ENCODE peak calls at places on chromosomes 13 and 19, in five cellular contexts. E is mucosa of descending colon, X is cardiac muscle cell, T is fibroblast of lung, Y is heart left ventricle. F is an unnamed sample.

GRCh38 chr13:21683034-21683733 is 12.3 kb downstream of the FGF9 start:
- DNase-seq in E (no peak), Y (no peak), T (peak; percentile 54), X (no peak), F (no peak)

GRCh38 chr19:45640849-45641273 is 1.7 kb upstream of the EML2 start:
- DNase-seq in Y (no peak), X (no peak), E (peak; percentile 70), T (no peak), F (peak; percentile 38)

GRCh38 chr19:13974073-13974472 is 21.8 kb downstream of the DCAF15 start:
- DNase-seq in T (no peak), Y (no peak), E (no peak), X (no peak), F (no peak)

GRCh38 chr19:15129856-15130580 is 22.8 kb downstream of the SYDE1 start:
- DNase-seq in E (no peak), Y (no peak), T (no peak), X (no peak), F (no peak)

GRCh38 chr13:25874064-25874737 is 177.6 kb downstream of the SHISA2 start:
- DNase-seq in Y (no peak), T (no peak), E (no peak), X (no peak), F (no peak)

GRCh38 chr19:36528194-36528920 is at the start of gene ZNF260:
- DNase-seq in X (peak; percentile 99), Y (peak; percentile 97), E (peak; percentile 95), T (peak; percentile 99), F (peak; percentile 94)

GRCh38 chr19:9139609-9140158 is 513 bp upstream of the ZNF317 start:
- DNase-seq in E (no peak), Y (no peak), T (peak; percentile 1), X (no peak), F (no peak)

GRCh38 chr13:64074989-64075474 is 2659.4 kb upstream of the PCDH20 start:
- DNase-seq in Y (no peak), X (no peak), E (no peak), T (no peak), F (no peak)

GRCh38 chr19:31408460-31409124 is 59.4 kb upstream of the TSHZ3 start:
- DNase-seq in X (peak; percentile 98), E (no peak), T (peak; percentile 85), Y (peak; percentile 32), F (no peak)

GRCh38 chr19:7288977-7289376 is 5.2 kb downstream of the INSR start:
- DNase-seq in T (no peak), X (no peak), Y (no peak), E (no peak), F (no peak)

GRCh38 chr19:8915997-8916396 is 83.8 kb downstream of the MBD3L1 start:
- DNase-seq in T (no peak), Y (no peak), E (no peak), X (no peak), F (no peak)

GRCh38 chr13:57314897-57315520 is 148.0 kb downstream of the PRR20E start:
- DNase-seq in Y (no peak), E (no peak), T (no peak), X (no peak), F (no peak)

GRCh38 chr13:84661718-84662117 is 779.4 kb upstream of the SLITRK1 start:
- DNase-seq in Y (no peak), T (no peak), E (no peak), X (no peak), F (no peak)

GRCh38 chr13:33078268-33078667 is 62.0 kb downstream of the KL start:
- DNase-seq in T (no peak), E (no peak), X (no peak), Y (no peak), F (no peak)

GRCh38 chr13:111429064-111429558 is 108.7 kb downstream of the TEX29 start:
- DNase-seq in T (peak; percentile 27), X (peak; percentile 17), Y (no peak), E (no peak), F (peak; percentile 47)

GRCh38 chr13:28528848-28529247 is 33.9 kb upstream of the FLT1 start:
- DNase-seq in X (no peak), T (no peak), E (no peak), Y (no peak), F (no peak)

GRCh38 chr13:73937420-73937819 is 196.8 kb downstream of the KLF12 start:
- DNase-seq in X (no peak), Y (no peak), E (no peak), T (no peak), F (no peak)

GRCh38 chr13:22432690-22433089 is 748.1 kb upstream of the SGCG start:
- DNase-seq in T (no peak), X (no peak), Y (no peak), E (no peak), F (no peak)

GRCh38 chr19:53977991-53978731 is 13.3 kb upstream of the CACNG6 start:
- DNase-seq in E (no peak), Y (peak; percentile 73), X (peak; percentile 99), T (peak; percentile 69), F (no peak)

GRCh38 chr19:5436101-5436947 is 18.9 kb upstream of the ZNRF4 start:
- DNase-seq in Y (no peak), T (no peak), E (no peak), X (peak; percentile 78), F (no peak)

GRCh38 chr19:48415395-48415794 is 21.9 kb downstream of the GRIN2D start:
- DNase-seq in E (peak; percentile 90), T (peak; percentile 51), X (peak; percentile 57), Y (peak; percentile 68), F (peak; percentile 80)

GRCh38 chr19:53388168-53388567 is 6.8 kb upstream of the ZNF765 start:
- DNase-seq in X (no peak), T (peak; percentile 8), Y (no peak), E (no peak), F (no peak)

GRCh38 chr13:44874886-44875630 is 114.2 kb downstream of the NUFIP1 start:
- DNase-seq in Y (no peak), X (no peak), E (no peak), T (no peak), F (no peak)

GRCh38 chr19:55247621-55248099 is 11.2 kb downstream of the PPP6R1 start:
- DNase-seq in T (no peak), Y (peak; percentile 58), X (peak; percentile 79), E (peak; percentile 77), F (no peak)

GRCh38 chr19:12623361-12624031 is 12.8 kb downstream of the ZNF791 start:
- DNase-seq in T (no peak), E (no peak), Y (no peak), X (no peak), F (no peak)

GRCh38 chr13:80168089-80168850 is 172.7 kb downstream of the SPRY2 start:
- DNase-seq in Y (peak; percentile 9), T (peak; percentile 30), X (peak; percentile 30), E (no peak), F (no peak)

GRCh38 chr19:35153701-35154534 is 617 bp upstream of the FXYD5 start:
- DNase-seq in E (peak; percentile 71), Y (peak; percentile 37), T (no peak), X (peak; percentile 48), F (peak; percentile 81)

GRCh38 chr13:28658539-28658795 is 463 bp upstream of the POMP start:
- DNase-seq in Y (no peak), T (no peak), E (no peak), X (peak; percentile 24), F (no peak)

GRCh38 chr13:50123862-50124535 is 108.8 kb downstream of the KCNRG start:
- DNase-seq in E (peak; percentile 84), Y (peak; percentile 84), X (peak; percentile 76), T (peak; percentile 78), F (peak; percentile 93)

GRCh38 chr13:81540777-81541176 is 1199.9 kb upstream of the SPRY2 start:
- DNase-seq in E (no peak), T (peak; percentile 4), X (peak; percentile 1), Y (no peak), F (no peak)

GRCh38 chr19:30434797-30435594 is 62.8 kb downstream of the ZNF536 start:
- DNase-seq in X (no peak), Y (no peak), T (no peak), E (no peak), F (no peak)

GRCh38 chr13:112968910-112969691 is at the start of gene MCF2L:
- DNase-seq in X (peak; percentile 65), E (peak; percentile 74), T (peak; percentile 42), Y (peak; percentile 45), F (peak; percentile 47)
- TF ChIP-seq CTCF in X (peak; percentile 19), E (no peak), T (no peak), Y (peak; percentile 25), F (peak; percentile 3)

DNA sequence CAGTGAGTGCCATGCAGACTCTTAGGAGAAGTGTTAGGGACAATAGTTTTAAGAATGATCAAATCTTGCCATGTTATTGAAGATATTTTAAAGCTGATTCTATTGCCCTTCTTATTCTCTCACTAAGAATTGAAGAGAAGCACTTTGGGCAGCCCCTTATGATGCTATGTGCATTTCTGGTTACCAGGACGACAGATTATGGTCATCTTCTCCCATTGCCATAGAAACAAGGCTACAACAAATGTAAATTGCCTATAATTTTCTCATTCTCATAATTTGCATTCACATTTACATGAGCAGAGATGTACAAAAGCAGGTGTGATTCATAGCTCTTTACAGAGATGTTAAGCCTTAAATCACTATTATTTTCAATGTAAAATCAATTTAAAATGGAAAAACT is 137.2 kb upstream of the PCDH9 start:
- DNase-seq in Y (no peak), T (no peak), E (no peak), X (peak; percentile 13), F (no peak)
- TF ChIP-seq CTCF in Y (no peak), T (no peak), E (no peak), X (no peak), F (no peak)

DNA sequence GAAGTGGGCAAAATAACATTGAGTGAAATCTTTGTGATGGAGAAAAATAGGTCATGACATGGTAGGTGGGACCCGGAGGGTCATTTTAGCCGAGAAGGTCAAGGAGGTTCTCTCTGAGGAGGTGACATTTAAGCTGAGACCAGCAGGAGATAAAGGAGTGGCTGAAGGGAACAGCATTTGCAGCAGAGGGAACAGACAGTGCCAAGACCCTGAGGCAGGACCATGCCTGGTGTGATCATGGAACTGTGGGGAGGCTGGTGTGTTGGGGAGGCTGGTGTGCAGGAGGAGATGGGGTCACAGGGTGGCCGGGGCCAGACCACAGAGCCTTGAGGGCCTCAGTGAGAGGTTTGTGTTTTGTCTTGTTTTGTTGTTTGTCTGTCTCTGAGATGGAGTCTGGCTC is 59.4 kb upstream of the KLF2 start:
- DNase-seq in Y (no peak), X (no peak), E (no peak), T (no peak), F (no peak)
- TF ChIP-seq CTCF in Y (no peak), X (no peak), E (no peak), T (no peak), F (no peak)

GRCh38 chr13:34371645-34372044 is 553.7 kb downstream of the RFC3 start:
- DNase-seq in E (no peak), T (no peak), Y (no peak), X (no peak), F (no peak)

GRCh38 chr13:34372581-34372980 is 554.6 kb downstream of the RFC3 start:
- DNase-seq in Y (no peak), T (no peak), X (no peak), E (no peak), F (no peak)

GRCh38 chr13:34371108-34371507 is 553.2 kb downstream of the RFC3 start:
- DNase-seq in X (no peak), Y (no peak), E (no peak), T (no peak), F (no peak)

DNA sequence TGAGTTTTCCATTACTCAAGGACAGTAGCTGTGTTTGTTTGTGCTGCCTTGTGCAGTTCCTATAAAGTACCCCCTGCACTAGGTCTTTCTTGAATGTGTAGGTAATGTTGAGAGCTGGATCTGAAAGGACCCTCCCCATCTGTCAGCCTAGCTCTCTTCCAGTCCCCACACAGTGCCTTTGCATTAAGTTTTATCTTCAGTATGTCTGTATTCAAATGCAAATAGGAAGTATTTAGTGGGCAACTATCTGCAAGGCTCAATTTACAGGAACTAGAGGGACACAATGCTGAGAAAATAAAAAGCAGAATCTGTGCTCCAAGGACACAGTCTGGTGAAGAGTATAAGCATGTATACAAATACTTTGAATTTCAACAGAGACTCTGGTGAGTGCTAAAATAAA is 558.5 kb downstream of the RFC3 start:
- DNase-seq in X (no peak), Y (no peak), E (no peak), T (no peak), F (no peak)
- TF ChIP-seq CTCF in X (no peak), Y (no peak), E (no peak), T (no peak), F (no peak)